ENCODE peak calls at places on chromosomes 12 and 14, in four cellular contexts. Z is mammary epithelial cell; L is adipocyte; S is stimulated activated CD8-positive, alpha-beta memory T cell treated with anti-CD3 and anti-CD28 coated beads, Interleukin-15, amount 100 ng/mL, for 24 hours. K is an unnamed sample.

GRCh38 chr12:6279631-6280030 is 30.9 kb upstream of the PLEKHG6 start:
- DNase-seq in L (no peak), S (no peak), Z (no peak), K (no peak)

GRCh38 chr12:24227550-24227949 is 278.1 kb upstream of the SOX5 start:
- DNase-seq in Z (no peak), S (no peak), L (no peak), K (no peak)

GRCh38 chr12:81888961-81889360 is 129.8 kb upstream of the PPFIA2 start:
- DNase-seq in Z (no peak), L (no peak), S (no peak), K (no peak)

GRCh38 chr14:68894802-68895201 is 84.3 kb downstream of the ACTN1 start:
- DNase-seq in L (peak; percentile 16), S (no peak), Z (peak; percentile 42), K (no peak)

GRCh38 chr14:100537701-100538565 is 49.3 kb downstream of the BEGAIN start:
- DNase-seq in L (no peak), S (no peak), Z (no peak), K (no peak)

GRCh38 chr14:54650331-54651017 is 83.5 kb downstream of the SAMD4A start:
- DNase-seq in S (no peak), Z (peak; percentile 75), L (peak; percentile 45), K (no peak)

GRCh38 chr12:47828008-47828966 is 8.6 kb upstream of the HDAC7 start:
- DNase-seq in S (no peak), Z (no peak), L (no peak), K (no peak)

GRCh38 chr12:58302487-58303011 is 361.2 kb downstream of the ATP23 start:
- DNase-seq in L (peak; percentile 7), S (no peak), Z (peak; percentile 9), K (no peak)

GRCh38 chr14:73188501-73188903 is 48.8 kb upstream of the PAPLN start:
- DNase-seq in L (peak; percentile 81), Z (peak; percentile 50), S (no peak), K (no peak)

GRCh38 chr14:59483360-59483759 is 848 bp downstream of the L3HYPDH start:
- DNase-seq in Z (no peak), S (no peak), L (peak; percentile 66), K (peak; percentile 45)

GRCh38 chr12:94535614-94535932 is 75.9 kb upstream of the CEP83 start:
- DNase-seq in S (no peak), Z (no peak), L (no peak), K (no peak)

GRCh38 chr14:81450100-81450531 is 50.0 kb upstream of the STON2 start:
- DNase-seq in S (no peak), L (peak; percentile 44), Z (no peak), K (no peak)

GRCh38 chr12:131222271-131223139 is 268.8 kb downstream of the ADGRD1 start:
- DNase-seq in Z (no peak), S (no peak), L (no peak), K (peak; percentile 2)

GRCh38 chr14:101020971-101021370 is 117.4 kb upstream of the RTL1 start:
- DNase-seq in S (no peak), Z (no peak), L (no peak), K (no peak)

GRCh38 chr12:117072106-117072505 is 27.1 kb downstream of the TESC start:
- DNase-seq in L (no peak), Z (no peak), S (no peak), K (no peak)

GRCh38 chr12:24595652-24596235 is 353.2 kb downstream of the BCAT1 start:
- DNase-seq in L (no peak), Z (no peak), S (no peak), K (no peak)

GRCh38 chr12:2824541-2824940 is 10.3 kb downstream of the NRIP2 start:
- DNase-seq in L (no peak), S (no peak), Z (no peak), K (no peak)

K was measured in G401.